ENCODE peak calls at places on chromosomes 7 and 10, in ten cellular contexts. P is testis; F is Panc1; C is heart left ventricle; X is effector memory CD4-positive, alpha-beta T cell; B is CD4-positive, alpha-beta memory T cell; D is left lung; W is heart right ventricle; O is A549; E is cardiac muscle cell. M is an unnamed sample. For H3K9me3 and H3K4me1, the result is how much of the 10 kb centered on the place peaks cover.

GRCh38 chr10:27192284-27192683 is 37.1 kb downstream of the MASTL start:
- DNase-seq in P (peak), F (peak), C (no peak), X (no peak), B (no peak), D (no peak), W (no peak), O (peak), E (peak), M (no peak)

GRCh38 chr10:110737886-110738634 is 93.9 kb downstream of the RBM20 start:
- DNase-seq in P (no peak), F (no peak), C (peak), X (no peak), B (no peak), D (no peak), W (no peak), O (no peak), E (peak), M (no peak)

GRCh38 chr10:375885-376505 is 240.7 kb downstream of the ZMYND11 start:
- DNase-seq in P (no peak), F (no peak), C (no peak), X (no peak), B (no peak), D (no peak), W (no peak), O (no peak), E (no peak), M (no peak)

GRCh38 chr7:73742753-73743641 is 4.4 kb upstream of the ABHD11 start:
- DNase-seq in P (no peak), F (no peak), C (no peak), X (no peak), B (no peak), D (peak), W (no peak), O (peak), E (no peak), M (no peak)

GRCh38 chr7:44973610-44974401 is 5.0 kb downstream of the MYO1G start:
- DNase-seq in P (peak), F (no peak), C (peak), X (peak), B (peak), D (peak), W (peak), O (peak), E (peak), M (peak)

GRCh38 chr7:29145553-29146081 is 720 bp downstream of the CPVL start:
- DNase-seq in P (no peak), F (no peak), C (no peak), X (no peak), B (no peak), D (no peak), W (no peak), O (no peak), E (no peak), M (peak)

GRCh38 chr7:30159698-30160143 is 24.9 kb downstream of the MTURN start:
- DNase-seq in P (peak), F (no peak), C (peak), X (no peak), B (no peak), D (peak), W (no peak), O (peak), E (peak), M (peak)

GRCh38 chr7:30470783-30471182 is 7.8 kb downstream of the NOD1 start:
- DNase-seq in P (peak), F (no peak), C (peak), X (no peak), B (no peak), D (no peak), W (no peak), O (peak), E (peak), M (no peak)

DNA sequence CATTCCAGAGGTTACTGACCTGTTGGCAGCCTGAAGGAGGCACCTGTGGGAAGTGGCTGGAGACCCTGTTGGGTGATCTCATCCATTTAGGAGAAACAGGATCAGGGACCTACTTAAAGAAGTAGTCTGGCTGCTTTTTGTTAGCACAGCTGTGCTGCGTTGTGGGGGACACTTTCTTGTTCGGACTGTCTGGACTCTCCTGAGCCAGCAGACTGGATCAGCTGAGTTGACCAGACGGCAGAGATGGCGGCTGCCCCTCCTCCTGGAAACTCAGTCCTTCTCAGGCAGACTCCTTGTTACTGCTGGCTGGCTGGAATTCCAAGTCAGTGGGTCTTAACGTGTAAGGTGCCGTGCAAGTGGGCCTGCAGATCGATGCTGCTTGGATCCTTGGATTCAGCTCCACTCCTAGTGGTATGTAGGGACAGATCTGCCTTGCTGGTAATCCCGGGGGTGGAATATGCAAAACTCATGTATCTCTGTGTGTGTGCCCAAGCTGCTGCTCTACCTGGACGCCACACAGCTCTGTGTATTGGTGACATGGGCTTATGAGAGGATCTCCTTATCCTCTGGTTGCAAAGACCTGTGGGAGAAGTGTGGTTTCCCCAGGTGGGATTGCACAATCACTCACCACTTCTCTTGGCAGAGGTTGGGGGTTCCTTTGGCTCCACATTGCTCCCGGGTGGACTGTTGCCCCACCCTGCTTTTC is 87.3 kb downstream of the CCSER2 start:
- DNase-seq in P (no peak), F (no peak), C (no peak), X (no peak), B (no peak), D (no peak), W (no peak), O (no peak), E (peak), M (no peak)
- H3K9me3 ChIP-seq in P (under half), F (under half), C (under half), X (under half), B (under half), D (under half), W (under half), O (under half), E (under half), M (under half)

GRCh38 chr10:77893386-77893785 is 33.2 kb downstream of the DLG5 start:
- DNase-seq in P (no peak), F (no peak), C (no peak), X (no peak), B (no peak), D (no peak), W (no peak), O (no peak), E (no peak), M (no peak)
- H3K4me1 ChIP-seq in P (under half), F (under half), C (under half), X (under half), B (under half), D (under half), W (under half), O (under half), E (under half), M (under half)

GRCh38 chr7:157544980-157545680 is 208.3 kb downstream of the DNAJB6 start:
- DNase-seq in P (no peak), F (no peak), C (no peak), X (no peak), B (no peak), D (peak), W (no peak), O (no peak), E (no peak), M (no peak)

GRCh38 chr7:157543276-157543675 is 206.5 kb downstream of the DNAJB6 start:
- DNase-seq in P (no peak), F (no peak), C (no peak), X (no peak), B (no peak), D (peak), W (no peak), O (no peak), E (no peak), M (no peak)

GRCh38 chr7:157543791-157544190 is 207.0 kb downstream of the DNAJB6 start:
- DNase-seq in P (no peak), F (no peak), C (no peak), X (no peak), B (no peak), D (no peak), W (no peak), O (no peak), E (no peak), M (no peak)

GRCh38 chr7:157545681-157546060 is 208.9 kb downstream of the DNAJB6 start:
- DNase-seq in P (no peak), F (no peak), C (no peak), X (no peak), B (no peak), D (peak), W (no peak), O (no peak), E (no peak), M (no peak)

GRCh38 chr7:157544226-157544625 is 207.4 kb downstream of the DNAJB6 start:
- DNase-seq in P (no peak), F (no peak), C (no peak), X (no peak), B (no peak), D (peak), W (no peak), O (no peak), E (no peak), M (no peak)
- H3K9me3 ChIP-seq in P (under half), F (under half), C (under half), X (under half), B (under half), D (under half), W (under half), O (under half), E (under half), M (under half)

GRCh38 chr7:120993575-120994191 is 5.2 kb downstream of the CPED1 start:
- DNase-seq in P (no peak), F (no peak), C (no peak), X (no peak), B (no peak), D (no peak), W (no peak), O (no peak), E (no peak), M (no peak)
- H3K4me1 ChIP-seq in P (under half), F (under half), C (half or more), X (under half), B (under half), D (half or more), W (under half), O (under half), E (under half), M (under half)

GRCh38 chr7:157929671-157930070 is 592.9 kb downstream of the DNAJB6 start:
- DNase-seq in P (no peak), F (no peak), C (no peak), X (no peak), B (no peak), D (no peak), W (no peak), O (no peak), E (no peak), M (no peak)
- H3K9me3 ChIP-seq in P (under half), F (under half), C (under half), X (under half), B (under half), D (under half), W (under half), O (under half), E (under half), M (under half)

DNA sequence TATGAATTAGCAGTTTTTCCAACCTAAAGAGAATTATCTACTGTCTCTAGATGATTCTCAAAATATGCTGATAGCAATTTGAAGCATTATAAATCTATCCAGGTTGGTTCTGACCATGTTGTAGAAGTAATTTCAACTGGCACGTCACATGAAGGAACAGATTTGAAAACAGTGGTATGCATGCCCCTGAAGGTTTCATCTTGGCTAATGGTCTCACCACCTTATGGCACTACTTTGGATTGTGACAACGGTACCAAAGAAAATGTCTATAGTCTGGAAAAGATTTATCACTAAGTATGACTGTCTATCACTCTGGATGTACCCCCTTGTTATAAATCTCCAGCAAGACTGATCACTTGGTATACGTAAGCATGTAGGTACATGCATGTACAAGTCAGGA is 723.1 kb upstream of the GALNT17 start:
- DNase-seq in P (no peak), F (no peak), C (no peak), X (no peak), B (no peak), D (no peak), W (no peak), O (no peak), E (no peak), M (no peak)
- H3K4me1 ChIP-seq in P (under half), F (under half), C (under half), X (under half), B (under half), D (under half), W (under half), O (under half), E (under half), M (under half)